ENCODE peak calls at places on chromosome 14, in seven cellular contexts. I is HCT116, C is MM.1S, O is neural progenitor cell, D is PC-3, M is HepG2, L is mammary epithelial cell. S is an unnamed sample. For H3K4me1, the result is how much of the 10 kb centered on the place peaks cover.

GRCh38 chr14:55884819-55885218 is 233.4 kb upstream of the PELI2 start:
- DNase-seq in L (peak), D (no peak), C (no peak), I (no peak), M (no peak), O (no peak), S (no peak)

GRCh38 chr14:93880025-93880820 is 46.9 kb upstream of the FAM181A start:
- DNase-seq in L (no peak), M (no peak), I (no peak), D (no peak), C (no peak), O (no peak), S (no peak)

GRCh38 chr14:54133896-54134295 is 177.3 kb upstream of the BMP4 start:
- DNase-seq in L (peak), C (no peak), D (peak), M (peak), I (no peak), O (no peak), S (peak)

GRCh38 chr14:64720190-64720589 is 16.0 kb downstream of the PLEKHG3 start:
- DNase-seq in L (peak), C (no peak), D (peak), I (peak), O (no peak), M (peak), S (peak)

GRCh38 chr14:56490379-56490778 is 89.2 kb upstream of the TMEM260 start:
- DNase-seq in L (peak), M (peak), I (peak), C (peak), D (peak), O (peak), S (no peak)

GRCh38 chr14:60753264-60754126 is 18.9 kb downstream of the MNAT1 start:
- DNase-seq in C (peak), M (no peak), I (no peak), L (no peak), O (no peak), D (no peak), S (no peak)

GRCh38 chr14:51523243-51523642 is 128.5 kb upstream of the FRMD6 start:
- DNase-seq in O (no peak), M (no peak), I (no peak), D (no peak), L (no peak), C (no peak), S (no peak)

GRCh38 chr14:29352681-29353080 is 575.0 kb downstream of the PRKD1 start:
- DNase-seq in C (no peak), D (no peak), M (no peak), L (no peak), O (no peak), I (no peak), S (no peak)

GRCh38 chr14:51180577-51180976 is 59.5 kb upstream of the TMX1 start:
- DNase-seq in D (no peak), L (no peak), C (no peak), I (no peak), O (no peak), M (no peak), S (no peak)

GRCh38 chr14:66974397-66975025 is 214.7 kb upstream of the GARIN2 start:
- DNase-seq in L (peak), O (no peak), D (peak), C (no peak), M (no peak), I (no peak), S (peak)

GRCh38 chr14:81710232-81710845 is 176.7 kb upstream of the SEL1L start:
- DNase-seq in C (peak), M (peak), D (peak), L (peak), I (peak), O (peak), S (no peak)

GRCh38 chr14:99189201-99189801 is 82.7 kb downstream of the BCL11B start:
- DNase-seq in L (no peak), D (no peak), I (no peak), C (no peak), O (no peak), M (no peak), S (no peak)

GRCh38 chr14:99186956-99187690 is 84.9 kb downstream of the BCL11B start:
- DNase-seq in M (no peak), I (no peak), C (no peak), D (no peak), L (no peak), O (no peak), S (no peak)

GRCh38 chr14:99187858-99188257 is 84.1 kb downstream of the BCL11B start:
- DNase-seq in I (no peak), O (no peak), M (no peak), L (no peak), D (no peak), C (no peak), S (no peak)

GRCh38 chr14:99190696-99191662 is 81.0 kb downstream of the BCL11B start:
- DNase-seq in L (peak), M (no peak), O (no peak), C (no peak), I (no peak), D (no peak), S (no peak)

GRCh38 chr14:99188721-99189120 is 83.3 kb downstream of the BCL11B start:
- DNase-seq in D (no peak), O (peak), M (no peak), C (no peak), L (no peak), I (no peak), S (no peak)
- H3K4me1 ChIP-seq in D (under half), O (under half), M (under half), C (under half), L (under half), I (under half), S (under half)

GRCh38 chr14:102105369-102105768 is 18.5 kb upstream of the HSP90AA1 start:
- DNase-seq in I (no peak), D (no peak), M (no peak), O (no peak), C (no peak), L (no peak), S (no peak)
- H2AFZ ChIP-seq in I (no peak), D (no peak), M (no peak), O (no peak), C (no peak), L (no peak), S (no peak)

GRCh38 chr14:37584211-37585100 is 10.6 kb downstream of the FOXA1 start:
- DNase-seq in O (no peak), I (no peak), D (peak), L (no peak), C (no peak), M (no peak), S (no peak)

GRCh38 chr14:37586783-37587428 is 8.1 kb downstream of the FOXA1 start:
- DNase-seq in L (no peak), M (no peak), I (no peak), O (no peak), D (peak), C (no peak), S (no peak)

GRCh38 chr14:37585971-37586759 is 8.9 kb downstream of the FOXA1 start:
- DNase-seq in O (peak), L (no peak), M (no peak), D (peak), C (no peak), I (no peak), S (no peak)

GRCh38 chr14:37585101-37585479 is 10.0 kb downstream of the FOXA1 start:
- DNase-seq in C (no peak), O (peak), D (peak), I (no peak), M (no peak), L (no peak), S (no peak)

GRCh38 chr14:37583358-37584210 is 11.5 kb downstream of the FOXA1 start:
- DNase-seq in M (peak), D (peak), O (peak), L (no peak), I (no peak), C (no peak), S (no peak)
- TF ChIP-seq EZH2 in M (no peak), D (no peak), O (peak), L (no peak), I (no peak), C (no peak), S (no peak)

GRCh38 chr14:77100961-77101360 is 2.9 kb downstream of the CIPC start:
- DNase-seq in D (no peak), L (no peak), I (no peak), M (no peak), O (no peak), C (no peak), S (no peak)
- H3K4me1 ChIP-seq in D (under half), L (under half), I (under half), M (under half), O (under half), C (under half), S (under half)

GRCh38 chr14:70183991-70184390 is 4.8 kb downstream of the SLC8A3 start:
- DNase-seq in D (no peak), O (no peak), M (no peak), C (peak), L (no peak), I (no peak), S (no peak)

GRCh38 chr14:70188292-70188607 is 501 bp downstream of the SLC8A3 start:
- DNase-seq in O (peak), L (no peak), M (no peak), I (no peak), C (no peak), D (no peak), S (no peak)

GRCh38 chr14:70189678-70190077 is 927 bp upstream of the SLC8A3 start:
- DNase-seq in O (peak), C (no peak), I (no peak), M (no peak), L (no peak), D (no peak), S (no peak)

GRCh38 chr14:70188608-70189540 is at the start of gene SLC8A3:
- DNase-seq in L (peak), M (no peak), D (no peak), I (no peak), C (no peak), O (peak), S (no peak)

GRCh38 chr14:70186826-70187483 is 1.8 kb downstream of the SLC8A3 start:
- DNase-seq in M (no peak), I (no peak), O (peak), D (no peak), L (no peak), C (no peak), S (no peak)
- H2AFZ ChIP-seq in M (no peak), I (no peak), O (peak), D (no peak), L (no peak), C (no peak), S (no peak)

GRCh38 chr14:22420598-22421186 is 168.3 kb downstream of the DAD1 start:
- DNase-seq in O (no peak), L (no peak), D (no peak), I (no peak), M (no peak), C (no peak), S (no peak)
- TF ChIP-seq EZH2 in O (no peak), L (no peak), D (no peak), I (no peak), M (no peak), C (no peak), S (no peak)

S was measured in PC-9.